ENCODE peak calls at places on chromosomes 16 and 17, in eight cellular contexts. Z, W, A, U, Y, G, F and E are unnamed samples.

GRCh38 chr17:1736348-1737281 is 6.1 kb upstream of the SERPINF2 start:
- DNase-seq in Z (no peak), W (peak), A (peak), U (no peak), Y (no peak), G (peak), F (peak), E (no peak)

GRCh38 chr16:76777721-76778120 is 413.3 kb upstream of the MON1B start:
- DNase-seq in Z (no peak), W (no peak), A (no peak), U (no peak), Y (no peak), G (no peak), F (peak), E (no peak)

GRCh38 chr17:17060930-17061329 is 18.7 kb downstream of the MPRIP start:
- DNase-seq in Z (no peak), W (peak), A (no peak), U (no peak), Y (no peak), G (no peak), F (no peak), E (no peak)

GRCh38 chr17:28285965-28286364 is 33.0 kb upstream of the TMEM97 start:
- DNase-seq in Z (no peak), W (no peak), A (no peak), U (no peak), Y (no peak), G (no peak), F (no peak), E (no peak)

GRCh38 chr16:30728904-30729672 is 19.1 kb upstream of the PHKG2 start:
- DNase-seq in Z (no peak), W (no peak), A (no peak), U (no peak), Y (no peak), G (no peak), F (no peak), E (peak)

GRCh38 chr16:14061732-14062259 is 9.3 kb upstream of the MRTFB start:
- DNase-seq in Z (no peak), W (no peak), A (no peak), U (no peak), Y (no peak), G (no peak), F (no peak), E (no peak)

GRCh38 chr17:45221081-45221996 is at the start of gene FMNL1:
- DNase-seq in Z (no peak), W (no peak), A (no peak), U (no peak), Y (peak), G (no peak), F (no peak), E (peak)

GRCh38 chr16:56301391-56301850 is 110.1 kb downstream of the GNAO1 start:
- DNase-seq in Z (peak), W (no peak), A (peak), U (no peak), Y (no peak), G (no peak), F (no peak), E (no peak)

GRCh38 chr17:40464392-40464855 is 21.2 kb downstream of the IGFBP4 start:
- DNase-seq in Z (no peak), W (no peak), A (peak), U (no peak), Y (no peak), G (no peak), F (no peak), E (no peak)

GRCh38 chr16:4344659-4345438 is 6.3 kb downstream of the PAM16 start:
- DNase-seq in Z (no peak), W (no peak), A (no peak), U (no peak), Y (no peak), G (peak), F (no peak), E (no peak)

GRCh38 chr17:77877019-77877418 is 81.5 kb upstream of the TNRC6C start:
- DNase-seq in Z (no peak), W (no peak), A (no peak), U (no peak), Y (no peak), G (no peak), F (no peak), E (no peak)

GRCh38 chr16:4263504-4264436 is 9.1 kb downstream of the TFAP4 start:
- DNase-seq in Z (no peak), W (peak), A (peak), U (peak), Y (no peak), G (peak), F (peak), E (no peak)

GRCh38 chr16:49644143-49644460 is 211.8 kb downstream of the ZNF423 start:
- DNase-seq in Z (peak), W (no peak), A (peak), U (no peak), Y (no peak), G (no peak), F (no peak), E (no peak)

GRCh38 chr17:45086865-45087495 is 25.9 kb downstream of the NMT1 start:
- DNase-seq in Z (no peak), W (no peak), A (no peak), U (no peak), Y (no peak), G (no peak), F (no peak), E (no peak)

GRCh38 chr16:55711959-55712876 is 56.4 kb downstream of the SLC6A2 start:
- DNase-seq in Z (peak), W (peak), A (peak), U (peak), Y (peak), G (peak), F (peak), E (peak)

GRCh38 chr16:27516360-27516759 is 33.4 kb downstream of the GTF3C1 start:
- DNase-seq in Z (no peak), W (no peak), A (no peak), U (no peak), Y (no peak), G (peak), F (no peak), E (no peak)

GRCh38 chr16:27600386-27600785 is 50.4 kb downstream of the KATNIP start:
- DNase-seq in Z (no peak), W (no peak), A (no peak), U (peak), Y (no peak), G (no peak), F (no peak), E (no peak)

GRCh38 chr17:66799839-66800537 is 34.9 kb upstream of the CACNG5 start:
- DNase-seq in Z (no peak), W (no peak), A (no peak), U (no peak), Y (no peak), G (no peak), F (no peak), E (no peak)

GRCh38 chr17:45197108-45197507 is 24.6 kb upstream of the FMNL1 start:
- DNase-seq in Z (no peak), W (no peak), A (no peak), U (no peak), Y (no peak), G (no peak), F (no peak), E (no peak)

GRCh38 chr17:63512388-63512787 is 10.8 kb upstream of the KCNH6 start:
- DNase-seq in Z (no peak), W (no peak), A (no peak), U (no peak), Y (no peak), G (no peak), F (no peak), E (no peak)

GRCh38 chr17:38605852-38606645 is at the start of gene SRCIN1:
- DNase-seq in Z (no peak), W (no peak), A (no peak), U (peak), Y (peak), G (peak), F (no peak), E (no peak)

GRCh38 chr16:90008708-90009145 is 10.5 kb downstream of the DBNDD1 start:
- DNase-seq in Z (no peak), W (no peak), A (peak), U (no peak), Y (peak), G (no peak), F (no peak), E (no peak)

GRCh38 chr16:2350500-2350899 is 10.0 kb upstream of the ABCA3 start:
- DNase-seq in Z (no peak), W (no peak), A (no peak), U (no peak), Y (no peak), G (no peak), F (no peak), E (no peak)

GRCh38 chr16:80167657-80168056 is 373.1 kb upstream of the DYNLRB2 start:
- DNase-seq in Z (no peak), W (no peak), A (no peak), U (no peak), Y (no peak), G (no peak), F (peak), E (no peak)

GRCh38 chr16:83806036-83806435 is 1.7 kb upstream of the HSBP1 start:
- DNase-seq in Z (no peak), W (no peak), A (no peak), U (no peak), Y (no peak), G (no peak), F (no peak), E (no peak)

GRCh38 chr17:67576471-67576870 is 141.3 kb upstream of the NOL11 start:
- DNase-seq in Z (no peak), W (no peak), A (no peak), U (no peak), Y (no peak), G (no peak), F (no peak), E (no peak)

GRCh38 chr17:34727601-34728000 is 148.2 kb downstream of the TMEM132E start:
- DNase-seq in Z (no peak), W (no peak), A (no peak), U (no peak), Y (no peak), G (no peak), F (no peak), E (no peak)

GRCh38 chr16:49617710-49618330 is 238.1 kb downstream of the ZNF423 start:
- DNase-seq in Z (no peak), W (peak), A (no peak), U (no peak), Y (no peak), G (no peak), F (no peak), E (no peak)

GRCh38 chr17:21287703-21288449 is 3.4 kb downstream of the MAP2K3 start:
- DNase-seq in Z (peak), W (peak), A (peak), U (no peak), Y (peak), G (peak), F (peak), E (peak)

GRCh38 chr17:13157656-13158055 is 139.8 kb upstream of the ELAC2 start:
- DNase-seq in Z (no peak), W (no peak), A (no peak), U (no peak), Y (no peak), G (no peak), F (no peak), E (no peak)

GRCh38 chr17:13158511-13159240 is 140.8 kb upstream of the ELAC2 start:
- DNase-seq in Z (no peak), W (no peak), A (no peak), U (no peak), Y (no peak), G (no peak), F (no peak), E (no peak)

GRCh38 chr17:13153036-13153435 is 135.2 kb upstream of the ELAC2 start:
- DNase-seq in Z (peak), W (no peak), A (no peak), U (no peak), Y (no peak), G (no peak), F (no peak), E (no peak)

GRCh38 chr17:13154932-13155331 is 137.1 kb upstream of the ELAC2 start:
- DNase-seq in Z (no peak), W (no peak), A (no peak), U (no peak), Y (no peak), G (no peak), F (no peak), E (no peak)

GRCh38 chr17:13154403-13154802 is 136.6 kb upstream of the ELAC2 start:
- DNase-seq in Z (peak), W (no peak), A (no peak), U (no peak), Y (no peak), G (no peak), F (no peak), E (no peak)
- TF ChIP-seq CTCF in Z (no peak), W (no peak), A (no peak), U (no peak), Y (no peak), G (no peak), F (no peak), E (no peak)

DNA sequence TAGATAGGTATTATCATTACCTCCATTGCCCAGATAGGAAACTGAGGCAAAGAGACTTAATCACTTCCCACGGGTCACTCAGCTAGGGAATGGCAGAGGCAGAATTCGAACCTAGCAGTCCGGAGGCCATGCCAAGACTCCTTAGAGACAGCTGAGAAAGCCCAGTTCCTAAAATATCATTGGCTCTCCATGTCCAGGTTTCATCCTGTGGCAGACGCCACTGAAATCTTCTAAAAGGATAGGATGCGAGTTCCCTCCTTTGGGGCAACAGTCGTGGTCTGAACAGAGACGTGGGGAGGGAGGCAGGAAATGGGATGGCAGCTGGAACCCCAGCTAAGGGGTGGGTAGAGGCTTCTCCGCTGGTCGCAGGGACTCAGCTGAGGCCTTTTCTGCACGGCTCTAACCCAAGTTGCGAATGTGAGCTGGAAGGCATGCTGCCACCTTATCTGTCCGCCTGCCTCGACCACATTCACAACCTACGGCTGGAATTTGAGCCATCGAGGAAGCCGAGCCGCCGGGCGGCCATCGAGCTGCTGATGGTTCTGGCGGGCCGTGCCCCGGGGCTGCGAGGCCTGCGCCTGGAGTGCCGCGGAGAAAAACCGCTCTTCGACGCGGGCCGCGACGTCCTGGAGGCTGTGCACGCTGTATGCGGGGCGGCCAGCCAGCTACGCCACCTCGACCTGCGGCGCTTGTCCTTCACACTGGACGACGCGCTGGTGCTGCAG is 1.9 kb upstream of the HSF4 start:
- DNase-seq in Z (no peak), W (no peak), A (peak), U (no peak), Y (no peak), G (peak), F (no peak), E (no peak)
- TF ChIP-seq CTCF in Z (no peak), W (no peak), A (no peak), U (no peak), Y (no peak), G (no peak), F (no peak), E (no peak)

GRCh38 chr17:42980766-42981397 is 517 bp downstream of the RUNDC1 start:
- DNase-seq in Z (peak), W (peak), A (peak), U (peak), Y (peak), G (peak), F (peak), E (no peak)
- TF ChIP-seq CTCF in Z (no peak), W (peak), A (no peak), U (no peak), Y (no peak), G (no peak), F (peak), E (no peak)

DNA sequence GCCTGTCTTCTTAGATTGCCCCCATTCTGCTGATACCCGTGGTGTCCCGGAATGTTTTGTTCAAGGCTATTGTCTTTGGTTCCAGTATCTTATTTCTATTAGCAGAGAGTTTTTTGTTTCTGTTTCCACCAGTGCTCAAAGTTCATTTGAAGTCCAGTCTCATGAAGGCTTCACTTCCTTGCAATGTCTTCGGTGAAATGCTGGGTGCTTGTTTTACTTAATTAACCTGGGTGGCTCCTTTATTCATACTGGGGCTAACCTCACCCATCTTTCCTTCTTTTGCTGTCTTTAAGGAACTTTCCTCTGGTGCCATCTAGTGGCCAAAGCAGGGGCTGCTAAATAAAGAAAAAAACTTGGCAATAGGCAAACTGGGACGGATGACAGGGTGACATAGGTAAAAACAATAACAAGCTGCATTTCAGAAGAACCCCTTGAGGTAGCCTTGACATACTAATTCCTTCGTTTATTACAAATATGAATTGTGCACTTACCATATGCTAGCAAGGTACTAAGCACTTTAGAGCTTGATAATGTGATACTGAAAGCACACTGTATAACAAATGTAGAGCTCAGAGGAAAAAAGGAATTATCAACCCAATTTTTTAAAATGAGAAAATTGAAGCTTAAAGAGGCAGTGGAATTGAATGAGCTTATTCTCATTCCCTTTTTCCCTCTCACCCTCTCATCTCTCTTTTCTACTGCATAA is 2.8 kb upstream of the SMIM36 start:
- DNase-seq in Z (peak), W (peak), A (peak), U (peak), Y (peak), G (peak), F (peak), E (no peak)
- TF ChIP-seq CTCF in Z (peak), W (peak), A (peak), U (peak), Y (peak), G (peak), F (peak), E (peak)

GRCh38 chr17:76772842-76773521 is 35.1 kb downstream of the MFSD11 start:
- DNase-seq in Z (peak), W (no peak), A (peak), U (peak), Y (peak), G (no peak), F (peak), E (peak)
- TF ChIP-seq CTCF in Z (no peak), W (no peak), A (peak), U (no peak), Y (no peak), G (no peak), F (no peak), E (no peak)

GRCh38 chr17:81097943-81098308 is 63.0 kb downstream of the BAIAP2 start:
- DNase-seq in Z (peak), W (peak), A (peak), U (no peak), Y (no peak), G (no peak), F (no peak), E (peak)

GRCh38 chr17:81095608-81095888 is 60.6 kb downstream of the BAIAP2 start:
- DNase-seq in Z (no peak), W (no peak), A (no peak), U (no peak), Y (no peak), G (no peak), F (no peak), E (no peak)

GRCh38 chr17:81094744-81095607 is 60.0 kb downstream of the BAIAP2 start:
- DNase-seq in Z (peak), W (peak), A (peak), U (peak), Y (peak), G (peak), F (peak), E (peak)

GRCh38 chr17:81096741-81097133 is 61.8 kb downstream of the BAIAP2 start:
- DNase-seq in Z (no peak), W (no peak), A (peak), U (no peak), Y (no peak), G (no peak), F (no peak), E (no peak)

GRCh38 chr17:81097134-81097942 is 62.4 kb downstream of the BAIAP2 start:
- DNase-seq in Z (peak), W (peak), A (peak), U (peak), Y (peak), G (peak), F (peak), E (peak)
- TF ChIP-seq CTCF in Z (peak), W (peak), A (peak), U (peak), Y (peak), G (peak), F (peak), E (peak)

GRCh38 chr16:78667675-78668074 is 568.2 kb downstream of the WWOX start:
- DNase-seq in Z (no peak), W (no peak), A (no peak), U (no peak), Y (no peak), G (no peak), F (no peak), E (no peak)
- TF ChIP-seq CTCF in Z (no peak), W (no peak), A (no peak), U (no peak), Y (no peak), G (no peak), F (no peak), E (no peak)

GRCh38 chr17:46951681-46952080 is 27.4 kb downstream of the RPRML start:
- DNase-seq in Z (no peak), W (no peak), A (no peak), U (no peak), Y (no peak), G (no peak), F (no peak), E (no peak)
- TF ChIP-seq CTCF in Z (no peak), W (no peak), A (no peak), U (no peak), Y (no peak), G (no peak), F (no peak), E (no peak)

GRCh38 chr16:51640196-51640595 is 489.1 kb upstream of the SALL1 start:
- DNase-seq in Z (no peak), W (no peak), A (no peak), U (no peak), Y (no peak), G (no peak), F (no peak), E (no peak)
- TF ChIP-seq CTCF in Z (no peak), W (no peak), A (no peak), U (no peak), Y (no peak), G (no peak), F (no peak), E (no peak)